ENCODE peak calls at places on chromosome 14, in eight cellular contexts. M is colonic mucosa, P is tibial nerve, D is astrocyte, J is A549, U is cardiac muscle cell, F is SK-N-SH, E is GM12865. G is an unnamed sample.

GRCh38 chr14:95040723-95041476 is 116.4 kb downstream of the DICER1 start:
- DNase-seq in P (no peak), F (no peak), U (no peak), J (peak; percentile 11), D (no peak), M (peak; percentile 14), E (no peak), G (no peak)

GRCh38 chr14:28577711-28578131 is 188.9 kb upstream of the FOXG1 start:
- DNase-seq in D (peak; percentile 94), P (no peak), M (no peak), U (peak; percentile 88), F (no peak), E (no peak), J (peak; percentile 18), G (peak; percentile 10)

GRCh38 chr14:104723651-104724406 is at the start of gene ADSS1:
- DNase-seq in E (peak; percentile 62), D (no peak), U (peak; percentile 55), M (peak; percentile 81), F (peak; percentile 98), P (peak; percentile 38), J (peak; percentile 74), G (no peak)

GRCh38 chr14:92108345-92109254 is 2.2 kb upstream of the ATXN3 start:
- DNase-seq in U (peak; percentile 10), E (peak; percentile 75), M (no peak), J (no peak), F (no peak), D (no peak), P (no peak), G (no peak)

GRCh38 chr14:36507847-36508417 is 12.1 kb downstream of the NKX2-1 start:
- DNase-seq in E (no peak), D (no peak), P (no peak), U (no peak), M (no peak), F (no peak), J (no peak), G (no peak)

GRCh38 chr14:95072310-95072709 is 85.0 kb downstream of the DICER1 start:
- DNase-seq in U (no peak), M (peak; percentile 1), E (no peak), D (no peak), P (no peak), F (no peak), J (no peak), G (no peak)

GRCh38 chr14:79369359-79370332 is 841.7 kb downstream of the DIO2 start:
- DNase-seq in M (no peak), F (peak; percentile 11), J (peak; percentile 88), U (peak; percentile 95), E (no peak), P (no peak), D (peak; percentile 99), G (peak; percentile 83)

GRCh38 chr14:105446971-105447370 is 27.3 kb downstream of the MTA1 start:
- DNase-seq in E (no peak), J (no peak), P (no peak), M (no peak), U (no peak), F (no peak), D (no peak), G (no peak)

GRCh38 chr14:70663707-70664179 is 22.0 kb downstream of the TTC9 start:
- DNase-seq in M (no peak), U (peak; percentile 3), P (no peak), E (peak; percentile 90), J (no peak), D (peak; percentile 37), F (no peak), G (no peak)

GRCh38 chr14:23551266-23552028 is at the start of gene ZFHX2:
- DNase-seq in P (peak; percentile 45), U (peak; percentile 42), M (peak; percentile 90), E (peak; percentile 79), J (peak; percentile 66), F (peak; percentile 91), D (peak; percentile 40), G (no peak)

DNA sequence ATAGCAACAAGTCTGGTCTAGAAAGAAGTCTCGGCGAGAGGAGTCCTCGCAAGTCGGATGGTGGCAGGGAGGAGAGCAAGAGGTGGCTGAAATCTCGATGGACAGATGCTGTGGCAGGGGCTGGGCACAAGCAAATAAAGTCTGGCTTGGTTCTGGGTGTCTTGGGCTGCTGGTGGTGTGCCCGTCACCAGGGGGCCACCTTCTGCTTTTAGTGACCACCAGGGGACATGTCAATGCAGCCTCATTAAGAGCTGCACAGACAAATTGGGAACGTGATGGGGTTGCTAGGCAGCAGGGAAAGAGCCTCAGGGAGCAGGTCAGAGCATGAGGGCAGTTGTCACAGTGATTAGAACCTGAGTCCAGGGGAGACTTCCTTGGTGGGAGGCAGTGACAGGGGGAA is 43.9 kb downstream of the LRRC74A start:
- DNase-seq in E (peak; percentile 36), F (peak; percentile 77), J (peak; percentile 38), M (no peak), D (no peak), U (no peak), P (no peak), G (no peak)
- TF ChIP-seq CTCF in E (peak; percentile 18), F (peak; percentile 33), J (peak; percentile 16), M (no peak), D (peak; percentile 8), U (no peak), P (no peak), G (peak; percentile 33)

GRCh38 chr14:88559852-88560251 is 3.0 kb upstream of the ZC3H14 start:
- DNase-seq in F (peak; percentile 41), E (no peak), D (peak; percentile 42), U (peak; percentile 69), P (no peak), M (no peak), J (peak; percentile 74), G (no peak)

GRCh38 chr14:88562532-88562830 is 356 bp upstream of the ZC3H14 start:
- DNase-seq in F (no peak), E (no peak), U (no peak), P (no peak), D (no peak), J (no peak), M (no peak), G (no peak)

GRCh38 chr14:88562831-88563686 is at the start of gene ZC3H14:
- DNase-seq in E (peak; percentile 94), D (peak; percentile 64), J (peak; percentile 91), U (peak; percentile 93), P (peak; percentile 58), F (peak; percentile 98), M (peak; percentile 85), G (no peak)

GRCh38 chr14:88565427-88565826 is 2.6 kb downstream of the ZC3H14 start:
- DNase-seq in F (no peak), U (no peak), P (no peak), J (no peak), M (no peak), D (no peak), E (no peak), G (no peak)

GRCh38 chr14:88563845-88564244 is 1.0 kb downstream of the ZC3H14 start:
- DNase-seq in P (no peak), M (no peak), D (no peak), U (no peak), J (no peak), F (no peak), E (no peak), G (no peak)
- H3K4me3 ChIP-seq in P (peak overlapping the region; percentile 58), M (peak overlapping the region; percentile 77), D (peak overlapping the region; percentile 94), U (peak overlapping the region; percentile 90), J (peak overlapping the region; percentile 87), F (peak overlapping the region; percentile 96), E (peak overlapping the region; percentile 95), G (peak overlapping the region; percentile 90)

GRCh38 chr14:73760598-73761586 is 46.7 kb upstream of the PNMA1 start:
- DNase-seq in D (no peak), U (no peak), P (no peak), E (peak; percentile 35), F (no peak), M (no peak), J (no peak), G (no peak)

GRCh38 chr14:73761621-73762355 is 47.6 kb upstream of the PNMA1 start:
- DNase-seq in F (no peak), E (peak; percentile 54), M (no peak), J (no peak), U (no peak), D (no peak), P (no peak), G (no peak)

GRCh38 chr14:73758392-73759182 is 44.4 kb upstream of the PNMA1 start:
- DNase-seq in U (peak; percentile 62), D (peak; percentile 43), M (peak; percentile 87), F (peak; percentile 86), P (peak; percentile 44), J (peak; percentile 83), E (peak; percentile 82), G (no peak)

GRCh38 chr14:73759183-73759713 is 45.1 kb upstream of the PNMA1 start:
- DNase-seq in U (peak; percentile 78), F (peak; percentile 83), J (no peak), E (peak; percentile 60), P (no peak), M (peak; percentile 74), D (peak; percentile 39), G (no peak)

DNA sequence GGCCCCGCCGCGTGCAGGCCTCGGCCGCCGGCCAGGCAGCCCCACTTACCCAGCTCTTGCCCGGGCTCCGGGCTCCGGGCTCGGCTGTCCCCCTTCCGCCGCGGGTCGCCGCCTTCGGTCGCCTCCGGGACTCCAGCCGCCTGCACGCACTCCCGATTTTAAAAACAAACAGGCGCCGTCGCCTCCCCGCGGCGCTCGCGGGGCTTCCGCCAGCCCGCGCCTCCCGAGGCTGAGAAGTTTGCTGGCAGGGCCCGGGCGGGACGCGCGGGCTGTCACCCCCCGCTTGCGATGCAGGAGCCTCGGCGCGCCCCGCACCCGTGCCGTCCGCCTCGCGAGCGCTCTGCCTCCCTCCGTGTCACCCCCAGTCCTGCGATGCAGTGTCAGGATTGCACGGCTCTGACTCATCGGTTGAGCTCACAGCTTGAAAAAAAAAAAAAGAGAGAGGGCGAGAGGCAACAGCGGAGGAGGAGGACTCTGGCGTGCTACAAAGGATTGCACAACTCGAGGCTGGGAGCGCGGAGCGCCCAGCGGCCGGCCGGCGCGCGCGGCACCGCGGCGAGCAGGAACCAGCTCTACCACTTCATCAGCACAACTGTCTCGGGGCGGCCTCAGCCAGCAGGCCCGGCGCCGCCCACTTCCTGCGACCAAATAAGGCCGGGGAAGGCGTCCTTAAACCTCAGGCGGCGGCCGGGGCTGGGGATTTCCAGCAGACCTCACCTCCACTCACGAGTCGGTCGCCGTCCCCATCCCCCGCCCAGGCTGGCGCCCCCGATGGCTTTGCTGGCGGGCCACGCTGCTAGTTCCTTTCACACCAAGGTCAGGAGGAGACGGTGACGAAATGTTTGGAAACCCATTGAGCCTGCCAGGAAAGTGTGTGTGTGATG is 45.8 kb upstream of the PNMA1 start:
- DNase-seq in F (peak; percentile 92), J (peak; percentile 98), E (peak; percentile 98), D (peak; percentile 97), P (peak; percentile 94), M (peak; percentile 98), U (peak; percentile 99), G (peak; percentile 92)
- TF ChIP-seq CTCF in F (no peak), J (no peak), E (no peak), D (no peak), P (peak; percentile 41), M (no peak), U (no peak), G (no peak)

DNA sequence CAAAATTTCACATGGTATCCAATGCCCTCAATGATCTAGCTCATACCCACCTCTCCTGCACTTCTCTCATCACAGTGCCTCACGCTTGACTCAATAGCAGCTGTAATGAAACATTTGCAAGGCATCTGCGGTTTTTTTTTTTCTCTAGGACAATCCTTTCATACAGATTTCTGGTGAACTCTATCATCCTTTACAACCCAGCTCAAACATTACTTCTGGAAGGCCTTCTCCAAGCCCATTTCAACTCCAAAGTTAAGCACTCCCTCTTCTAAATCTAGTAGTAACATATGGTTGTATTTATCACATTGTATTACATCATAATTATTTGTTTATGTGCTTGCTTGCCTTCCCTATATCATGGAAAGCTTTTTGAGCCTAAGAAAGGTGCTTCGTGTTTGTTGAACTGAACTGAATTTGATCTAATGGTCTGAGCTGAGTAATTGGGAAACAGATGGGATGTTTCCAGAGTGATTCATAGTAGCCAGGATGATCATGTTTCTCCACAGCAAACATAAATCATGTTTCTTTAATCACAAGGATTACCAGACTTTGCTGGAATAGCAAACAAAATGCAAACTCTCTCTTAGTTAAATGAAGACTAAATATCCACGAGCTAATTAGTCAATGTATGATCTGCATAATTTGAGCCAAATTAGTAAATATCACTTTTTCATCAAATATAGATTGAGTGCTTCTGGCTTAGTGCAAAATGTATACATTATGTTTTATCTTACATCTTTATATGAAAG is 14.3 kb downstream of the CFL2 start:
- DNase-seq in M (no peak), D (peak; percentile 92), P (no peak), U (peak; percentile 84), J (peak; percentile 90), E (no peak), F (peak; percentile 43), G (no peak)
- H3K4me3 ChIP-seq in M (no peak overlapping the region), D (no peak overlapping the region), P (no peak overlapping the region), U (no peak overlapping the region), J (peak overlapping the region; percentile 9), E (no peak overlapping the region), F (no peak overlapping the region), G (no peak overlapping the region)